ENCODE peak calls at places on chromosomes 5 and 9, in seven cellular contexts. B is HT1080; N is endothelial cell; S is hypothalamus; G is cerebellum; X is lower lobe of right lung; P is CD8-positive, alpha-beta memory T cell. R is an unnamed sample.

GRCh38 chr5:173018352-173018751 is 34.8 kb downstream of the ATP6V0E1 start:
- DNase-seq in G (no peak), P (no peak), N (no peak), B (no peak), S (no peak), X (no peak), R (no peak)

GRCh38 chr9:120925535-120926396 is 830 bp downstream of the TRAF1 start:
- DNase-seq in G (no peak), S (no peak), P (peak), B (peak), N (no peak), X (no peak), R (no peak)

GRCh38 chr5:76270214-76270613 is 132.9 kb upstream of the IQGAP2 start:
- DNase-seq in N (no peak), S (no peak), G (no peak), P (no peak), B (peak), X (no peak), R (no peak)

GRCh38 chr5:169876376-169876775 is 103.9 kb downstream of the INSYN2B start:
- DNase-seq in X (no peak), P (no peak), N (no peak), G (no peak), B (peak), S (no peak), R (peak)

GRCh38 chr5:14696851-14697250 is 32.3 kb downstream of the OTULIN start:
- DNase-seq in B (no peak), X (no peak), S (no peak), P (no peak), N (no peak), G (no peak), R (no peak)

GRCh38 chr5:142145106-142145900 is 36.7 kb downstream of the NDFIP1 start:
- DNase-seq in S (no peak), B (peak), G (peak), X (no peak), N (peak), P (peak), R (peak)

GRCh38 chr5:171055881-171056454 is 194.2 kb downstream of the RANBP17 start:
- DNase-seq in G (no peak), B (no peak), P (no peak), N (no peak), X (no peak), S (no peak), R (no peak)

GRCh38 chr5:1386274-1386717 is 41.4 kb upstream of the CLPTM1L start:
- DNase-seq in B (no peak), G (peak), S (no peak), N (peak), P (peak), X (peak), R (no peak)

R was measured in SK-MEL-5.